ENCODE peak calls at places on chromosomes 13 and 19, in six cellular contexts. O is astrocyte of the spinal cord, V is psoas muscle, T is epithelial cell of esophagus, C is fibroblast of lung, X is AG04450. N is an unnamed sample.

GRCh38 chr19:36113895-36114762 is 546 bp downstream of the POLR2I start:
- DNase-seq in O (no peak), C (peak), T (peak), X (no peak), V (peak), N (no peak)

GRCh38 chr13:50340146-50340545 is 324.9 kb downstream of the KCNRG start:
- DNase-seq in V (no peak), T (no peak), C (no peak), O (no peak), X (no peak), N (no peak)

GRCh38 chr19:35436477-35437141 is 11.4 kb upstream of the FFAR2 start:
- DNase-seq in V (no peak), O (no peak), C (peak), T (peak), X (no peak), N (no peak)

GRCh38 chr13:23129329-23129728 is 51.5 kb upstream of the SGCG start:
- DNase-seq in V (no peak), T (no peak), X (no peak), O (no peak), C (no peak), N (no peak)

GRCh38 chr19:55492362-55492944 is 4.2 kb downstream of the SSC5D start:
- DNase-seq in X (no peak), O (no peak), C (no peak), T (no peak), V (no peak), N (no peak)

GRCh38 chr13:111353508-111353907 is 33.1 kb downstream of the TEX29 start:
- DNase-seq in C (no peak), X (no peak), O (no peak), T (no peak), V (no peak), N (no peak)

GRCh38 chr13:100854091-100854490 is 179.5 kb upstream of the TMTC4 start:
- DNase-seq in C (no peak), V (no peak), T (no peak), X (no peak), O (no peak), N (no peak)

GRCh38 chr19:50007170-50007569 is 18.0 kb downstream of the VRK3 start:
- DNase-seq in X (no peak), V (no peak), C (no peak), O (no peak), T (no peak), N (no peak)

GRCh38 chr19:38361633-38362075 is 12.7 kb upstream of the PSMD8 start:
- DNase-seq in C (peak), O (peak), T (peak), V (peak), X (no peak), N (peak)

GRCh38 chr13:23447927-23448326 is 14.4 kb upstream of the SACS start:
- DNase-seq in O (no peak), V (no peak), T (peak), X (peak), C (peak), N (no peak)

GRCh38 chr19:15371786-15372380 is 7.7 kb downstream of the AKAP8 start:
- DNase-seq in X (no peak), C (no peak), V (no peak), T (no peak), O (no peak), N (no peak)

GRCh38 chr13:34733720-34734119 is 208.3 kb upstream of the NBEA start:
- DNase-seq in C (peak), O (no peak), T (peak), X (no peak), V (no peak), N (no peak)

GRCh38 chr19:10271543-10272086 is 695 bp downstream of the ICAM1 start:
- DNase-seq in C (no peak), O (no peak), T (no peak), V (no peak), X (no peak), N (peak)

GRCh38 chr19:34336781-34337271 is 28.2 kb upstream of the GPI start:
- DNase-seq in V (no peak), C (no peak), T (peak), X (no peak), O (peak), N (no peak)

GRCh38 chr19:47686679-47687450 is 26.4 kb upstream of the EHD2 start:
- DNase-seq in C (no peak), X (no peak), O (no peak), T (no peak), V (no peak), N (no peak)

DNA sequence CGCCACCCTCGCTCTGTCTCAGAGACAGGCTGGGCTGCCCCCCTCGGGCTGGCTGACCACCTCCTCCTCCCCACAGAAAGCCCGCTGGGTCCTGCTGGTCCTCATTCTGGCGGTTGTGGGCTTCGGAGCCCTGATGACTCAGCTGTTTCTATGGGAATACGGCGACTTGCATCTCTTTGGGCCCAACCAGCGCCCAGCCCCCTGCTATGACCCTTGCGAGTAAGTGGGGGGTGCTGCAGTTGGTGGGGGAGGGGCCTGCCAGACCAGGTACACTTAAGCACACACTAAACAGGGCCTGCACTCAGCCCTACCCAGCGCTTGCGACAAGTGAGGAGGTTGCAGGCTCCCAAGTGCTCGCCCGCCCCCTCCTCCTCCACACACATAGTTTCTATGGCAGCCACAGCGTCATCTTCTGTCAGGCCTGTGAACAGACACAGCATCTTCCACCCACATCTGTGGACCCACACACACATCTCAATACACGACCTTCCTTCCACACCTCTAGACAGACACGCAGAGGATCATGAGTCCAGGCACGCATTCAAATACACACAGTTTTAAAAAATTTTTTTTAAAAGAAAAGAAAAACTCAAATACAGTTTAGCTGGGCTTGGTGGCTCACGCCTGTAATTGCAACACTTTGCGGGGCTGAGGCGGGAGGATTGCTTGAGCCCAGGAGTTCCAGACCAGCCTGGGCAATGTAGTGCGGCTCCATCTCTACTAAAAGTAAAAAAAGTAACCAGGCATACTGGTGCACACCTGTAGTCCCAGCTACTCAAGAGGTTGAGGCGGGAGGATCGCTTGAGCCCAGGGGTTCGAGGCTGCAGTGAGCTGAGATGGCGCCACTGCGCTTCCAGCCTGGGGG is 18.4 kb downstream of the PLD3 start:
- DNase-seq in T (no peak), O (peak), X (no peak), V (no peak), C (peak), N (no peak)
- H3K4me3 ChIP-seq in T (peak), O (peak), X (peak), V (no peak), C (no peak), N (no peak)

GRCh38 chr13:73131247-73131646 is 72.4 kb downstream of the KLF5 start:
- DNase-seq in T (no peak), X (no peak), O (no peak), V (no peak), C (no peak), N (no peak)

GRCh38 chr13:73138276-73138950 is 79.6 kb downstream of the KLF5 start:
- DNase-seq in T (peak), C (peak), X (peak), V (no peak), O (peak), N (no peak)

GRCh38 chr13:73129023-73129422 is 70.2 kb downstream of the KLF5 start:
- DNase-seq in T (no peak), V (no peak), C (peak), X (no peak), O (no peak), N (no peak)

GRCh38 chr13:73136776-73137175 is 78.0 kb downstream of the KLF5 start:
- DNase-seq in X (no peak), T (no peak), V (no peak), O (no peak), C (peak), N (no peak)

DNA sequence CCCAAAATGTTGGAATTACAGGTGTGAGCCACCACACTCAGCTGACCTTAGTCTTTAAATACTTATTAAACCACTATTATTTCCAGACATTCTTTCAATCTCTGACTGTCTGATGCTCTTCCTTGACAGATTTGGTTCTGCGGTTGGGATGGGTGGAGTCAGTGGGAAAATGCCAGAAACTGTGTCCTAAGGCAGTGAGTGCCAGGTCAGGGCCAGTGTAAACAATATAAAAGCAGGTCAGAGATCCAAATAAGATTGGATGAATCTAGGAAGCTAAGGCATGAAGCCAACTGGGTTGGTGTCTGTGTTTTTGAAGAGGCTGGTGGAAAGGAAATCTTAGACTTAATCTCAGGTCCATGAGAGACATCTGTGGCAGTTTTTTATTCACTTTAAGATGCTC is 74.7 kb downstream of the KLF5 start:
- DNase-seq in X (no peak), V (no peak), C (peak), O (no peak), T (peak), N (no peak)
- TF ChIP-seq CTCF in X (no peak), V (no peak), C (no peak), O (no peak), T (no peak), N (no peak)

GRCh38 chr13:113045214-113046007 is 60.2 kb upstream of the F7 start:
- DNase-seq in T (no peak), O (no peak), X (no peak), C (no peak), V (no peak), N (no peak)
- H3K4me3 ChIP-seq in T (no peak), O (no peak), X (no peak), C (no peak), V (peak), N (no peak)

GRCh38 chr19:57276430-57276829 is 3.9 kb upstream of the ZNF460 start:
- DNase-seq in T (no peak), X (no peak), O (no peak), C (no peak), V (no peak), N (no peak)

GRCh38 chr19:57280165-57280912 is at the start of gene ZNF460:
- DNase-seq in V (peak), O (peak), X (peak), T (peak), C (peak), N (peak)

GRCh38 chr19:57282011-57282636 is 1.8 kb downstream of the ZNF460 start:
- DNase-seq in C (no peak), V (no peak), T (peak), X (no peak), O (no peak), N (no peak)

GRCh38 chr19:57280913-57281425 is 684 bp downstream of the ZNF460 start:
- DNase-seq in V (no peak), C (peak), T (peak), X (no peak), O (no peak), N (no peak)

DNA sequence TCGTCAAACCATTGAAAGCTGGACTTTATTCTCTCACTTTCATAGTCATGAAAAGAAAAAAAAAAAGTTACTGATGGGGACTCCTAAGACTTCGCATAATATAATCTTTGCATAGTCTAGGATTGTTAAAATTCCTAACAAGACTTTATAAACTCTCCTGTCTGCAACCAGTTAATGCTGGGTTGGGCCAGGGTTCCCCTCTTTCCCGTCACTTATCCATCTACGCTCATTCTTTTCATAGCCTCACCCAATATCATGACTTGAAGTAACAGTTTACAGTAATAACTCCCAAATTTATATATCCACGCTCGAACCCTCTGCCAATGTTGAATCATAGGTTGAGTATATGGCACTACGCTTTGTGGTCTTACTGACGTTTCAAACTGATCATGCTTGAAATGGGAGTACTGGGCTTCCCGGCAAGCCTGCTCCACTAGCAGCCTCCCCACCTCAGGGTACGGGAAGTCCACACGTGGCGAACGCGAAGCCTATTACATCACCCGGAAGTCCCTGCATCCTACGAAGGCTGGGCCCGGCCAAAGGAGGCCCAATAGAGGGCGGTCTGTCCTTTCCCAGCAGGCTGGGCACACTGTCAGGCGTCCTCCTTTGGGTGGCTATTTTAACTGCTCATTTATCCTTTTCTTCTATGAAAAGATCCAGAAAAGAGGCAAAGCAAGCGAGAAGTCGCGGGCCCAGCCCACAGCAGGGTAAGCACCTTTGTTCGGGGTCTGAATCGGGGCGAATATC is 694 bp upstream of the ZNF460 start:
- DNase-seq in C (peak), O (peak), T (peak), V (peak), X (peak), N (peak)
- TF ChIP-seq CTCF in C (no peak), O (peak), T (peak), V (peak), X (peak), N (no peak)

GRCh38 chr19:11335449-11336146 is 3.9 kb downstream of the RAB3D start:
- DNase-seq in X (no peak), T (no peak), C (no peak), O (no peak), V (no peak), N (no peak)
- H3K4me3 ChIP-seq in X (no peak), T (no peak), C (no peak), O (no peak), V (no peak), N (no peak)

GRCh38 chr13:98097749-98098148 is 45.1 kb upstream of the FARP1 start:
- DNase-seq in V (no peak), C (no peak), T (no peak), X (no peak), O (no peak), N (no peak)

GRCh38 chr13:98089826-98090225 is 53.1 kb upstream of the FARP1 start:
- DNase-seq in C (peak), T (no peak), O (peak), V (no peak), X (no peak), N (no peak)

GRCh38 chr13:98089246-98089645 is 53.6 kb upstream of the FARP1 start:
- DNase-seq in C (peak), T (peak), X (no peak), V (no peak), O (peak), N (no peak)

GRCh38 chr13:98094678-98095266 is 48.1 kb upstream of the FARP1 start:
- DNase-seq in T (no peak), X (no peak), O (no peak), C (peak), V (no peak), N (no peak)

GRCh38 chr13:98092888-98093287 is 50.0 kb upstream of the FARP1 start:
- DNase-seq in O (no peak), T (no peak), C (no peak), V (no peak), X (no peak), N (no peak)
- TF ChIP-seq CTCF in O (no peak), T (no peak), C (no peak), V (no peak), X (no peak), N (no peak)

GRCh38 chr13:45851171-45851889 is at the start of gene SIAH3:
- DNase-seq in T (peak), O (no peak), C (peak), V (no peak), X (no peak), N (no peak)
- H3K4me3 ChIP-seq in T (peak), O (peak), C (no peak), V (peak), X (no peak), N (no peak)

DNA sequence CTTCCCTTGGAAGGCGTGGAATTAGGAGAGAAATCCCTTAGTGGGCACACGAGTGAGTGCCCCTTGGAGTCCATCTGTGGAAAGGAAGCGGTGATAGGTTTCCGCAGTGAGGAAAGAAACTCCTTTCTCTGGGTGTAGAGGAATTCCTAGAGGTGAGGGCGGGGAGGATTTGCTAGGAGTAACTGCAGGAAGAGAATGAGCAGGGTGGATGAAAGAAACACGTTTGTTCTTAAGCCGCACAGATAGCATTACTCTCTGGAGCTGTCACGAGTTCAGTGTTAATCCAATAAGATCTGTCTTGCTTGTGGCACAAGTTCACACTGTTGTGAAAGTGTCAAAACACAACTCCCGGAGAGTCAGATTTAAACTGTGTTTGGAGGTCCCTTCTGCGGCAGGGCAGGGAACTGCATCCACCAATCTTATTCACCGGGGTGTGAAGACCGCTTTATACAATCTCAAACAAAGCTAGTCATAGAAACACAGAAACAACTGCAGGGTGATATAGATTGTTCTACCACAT is 1.2 kb downstream of the KL start:
- DNase-seq in T (peak), V (peak), C (peak), X (no peak), O (peak), N (peak)
- TF ChIP-seq CTCF in T (peak), V (peak), C (no peak), X (peak), O (peak), N (peak)

DNA sequence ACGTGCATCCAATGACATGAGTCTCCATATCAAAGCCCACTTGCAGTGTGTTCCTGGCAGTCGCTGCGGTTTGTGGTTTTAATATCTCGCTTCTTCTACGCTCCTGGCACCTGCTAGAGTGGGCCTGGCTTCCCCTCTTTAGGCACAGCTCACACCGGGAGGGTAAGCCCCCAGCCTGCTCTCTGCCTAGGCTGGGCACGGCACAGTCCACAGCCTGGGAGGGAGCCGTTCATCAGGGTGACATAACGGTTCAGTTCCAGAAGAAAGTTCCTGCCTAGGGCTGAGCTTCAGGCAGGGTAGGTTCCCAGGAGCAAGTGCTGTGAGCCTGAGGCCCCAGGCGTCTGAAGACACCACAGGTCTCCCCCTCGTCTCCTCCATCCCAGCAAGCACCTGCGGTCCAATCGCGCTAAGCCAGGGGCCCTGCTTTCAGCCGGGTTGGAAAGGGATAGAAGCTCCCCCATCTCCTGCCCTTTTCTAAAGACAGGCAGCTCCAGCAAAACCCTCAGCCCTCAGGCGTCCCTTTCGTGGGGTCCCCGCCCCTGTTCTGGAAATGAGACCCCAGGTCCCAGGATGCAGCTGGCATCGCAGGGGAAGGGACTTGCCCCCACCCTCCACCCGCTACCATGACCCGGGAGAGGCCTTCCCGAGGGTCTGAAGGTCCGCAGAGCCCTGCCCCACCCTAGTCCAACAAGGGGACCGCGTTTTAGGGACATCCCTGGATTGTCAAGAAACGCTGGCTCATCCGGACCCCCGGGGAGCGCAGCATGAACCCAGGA is 121.6 kb upstream of the ZNF507 start:
- DNase-seq in C (no peak), T (no peak), X (no peak), O (no peak), V (no peak), N (no peak)
- H3K4me3 ChIP-seq in C (no peak), T (no peak), X (no peak), O (no peak), V (no peak), N (no peak)

N was measured in GM12864.